ENCODE peak calls at places on chromosomes 11 and 22, in nine cellular contexts. G is dorsolateral prefrontal cortex, L is brain microvascular endothelial cell, C is SK-N-SH, R is Panc1, J is PC-3, V is body of pancreas, Z is fibroblast of lung, S is HCT116. W is an unnamed sample.

GRCh38 chr11:36213050-36213840 is 76.0 kb downstream of the COMMD9 start:
- DNase-seq in G (peak; percentile 84), L (no peak), C (peak; percentile 61), R (no peak), J (no peak), V (no peak), Z (no peak), S (no peak), W (no peak)

GRCh38 chr11:2577071-2578005 is 122.5 kb downstream of the KCNQ1OT1 start:
- DNase-seq in G (no peak), L (no peak), C (peak; percentile 25), R (no peak), J (no peak), V (no peak), Z (no peak), S (no peak), W (no peak)

GRCh38 chr11:11374358-11375148 is 21.5 kb upstream of the CSNK2A3 start:
- DNase-seq in G (no peak), L (no peak), C (no peak), R (no peak), J (no peak), V (no peak), Z (no peak), S (no peak), W (no peak)

GRCh38 chr11:11020747-11021149 is 162.9 kb upstream of the ZBED5 start:
- DNase-seq in G (no peak), L (no peak), C (peak; percentile 34), R (no peak), J (peak; percentile 32), V (no peak), Z (peak; percentile 10), S (no peak), W (no peak)

GRCh38 chr22:24521791-24522245 is 26.7 kb downstream of the UPB1 start:
- DNase-seq in G (peak; percentile 57), L (peak; percentile 41), C (peak; percentile 72), R (peak; percentile 54), J (peak; percentile 83), V (peak; percentile 80), Z (peak; percentile 52), S (peak; percentile 86), W (peak; percentile 47)

GRCh38 chr11:112453601-112454577 is 193.2 kb upstream of the PLET1 start:
- DNase-seq in G (no peak), L (peak; percentile 15), C (peak; percentile 51), R (no peak), J (peak; percentile 60), V (peak; percentile 31), Z (peak; percentile 40), S (peak; percentile 34), W (no peak)

GRCh38 chr11:23425379-23425778 is 565.1 kb upstream of the CCDC179 start:
- DNase-seq in G (no peak), L (no peak), C (no peak), R (no peak), J (no peak), V (no peak), Z (peak; percentile 2), S (no peak), W (no peak)

GRCh38 chr11:3914807-3915206 is 59.3 kb downstream of the STIM1 start:
- DNase-seq in G (no peak), L (no peak), C (no peak), R (no peak), J (peak; percentile 23), V (no peak), Z (peak; percentile 22), S (no peak), W (no peak)

GRCh38 chr11:70843906-70844305 is 408.5 kb downstream of the SHANK2 start:
- DNase-seq in G (no peak), L (no peak), C (no peak), R (no peak), J (no peak), V (no peak), Z (no peak), S (no peak), W (no peak)

GRCh38 chr22:22380098-22381030 is 128.2 kb downstream of the ZNF280B start:
- DNase-seq in G (no peak), L (no peak), C (peak; percentile 35), R (no peak), J (peak; percentile 10), V (no peak), Z (no peak), S (no peak), W (no peak)

GRCh38 chr22:48188211-48188845 is 1425.9 kb downstream of the TBC1D22A start:
- DNase-seq in G (no peak), L (no peak), C (no peak), R (no peak), J (peak; percentile 15), V (no peak), Z (peak; percentile 17), S (no peak), W (no peak)

GRCh38 chr11:95698939-95699562 is 90.5 kb downstream of the FAM76B start:
- DNase-seq in G (no peak), L (no peak), C (no peak), R (no peak), J (no peak), V (no peak), Z (no peak), S (no peak), W (no peak)

GRCh38 chr11:124844664-124845079 is 20.6 kb upstream of the ROBO3 start:
- DNase-seq in G (no peak), L (no peak), C (peak; percentile 16), R (no peak), J (no peak), V (no peak), Z (no peak), S (no peak), W (no peak)
- H3K27me3 ChIP-seq in G (peaks cover 22% of the 10 kb centered on the region), L (peaks cover 84% of the 10 kb centered on the region), C (peaks cover 55% of the 10 kb centered on the region), R (peaks cover 91% of the 10 kb centered on the region), J (peaks cover 98% of the 10 kb centered on the region), V (peaks cover 48% of the 10 kb centered on the region), Z (peaks cover 84% of the 10 kb centered on the region), S (peaks cover 64% of the 10 kb centered on the region), W (peaks cover 79% of the 10 kb centered on the region)

GRCh38 chr11:64713031-64713780 is 9.8 kb downstream of the NRXN2 start:
- DNase-seq in G (no peak), L (no peak), C (no peak), R (no peak), J (no peak), V (peak; percentile 53), Z (peak; percentile 31), S (no peak), W (no peak)

GRCh38 chr11:64712430-64713030 is 10.5 kb downstream of the NRXN2 start:
- DNase-seq in G (no peak), L (no peak), C (peak; percentile 61), R (no peak), J (no peak), V (no peak), Z (no peak), S (no peak), W (no peak)

GRCh38 chr11:64710418-64711137 is 12.4 kb downstream of the NRXN2 start:
- DNase-seq in G (no peak), L (peak; percentile 6), C (no peak), R (no peak), J (peak; percentile 56), V (no peak), Z (peak; percentile 25), S (no peak), W (no peak)

GRCh38 chr11:64711944-64712306 is 11.1 kb downstream of the NRXN2 start:
- DNase-seq in G (no peak), L (no peak), C (no peak), R (no peak), J (no peak), V (no peak), Z (no peak), S (no peak), W (no peak)

DNA sequence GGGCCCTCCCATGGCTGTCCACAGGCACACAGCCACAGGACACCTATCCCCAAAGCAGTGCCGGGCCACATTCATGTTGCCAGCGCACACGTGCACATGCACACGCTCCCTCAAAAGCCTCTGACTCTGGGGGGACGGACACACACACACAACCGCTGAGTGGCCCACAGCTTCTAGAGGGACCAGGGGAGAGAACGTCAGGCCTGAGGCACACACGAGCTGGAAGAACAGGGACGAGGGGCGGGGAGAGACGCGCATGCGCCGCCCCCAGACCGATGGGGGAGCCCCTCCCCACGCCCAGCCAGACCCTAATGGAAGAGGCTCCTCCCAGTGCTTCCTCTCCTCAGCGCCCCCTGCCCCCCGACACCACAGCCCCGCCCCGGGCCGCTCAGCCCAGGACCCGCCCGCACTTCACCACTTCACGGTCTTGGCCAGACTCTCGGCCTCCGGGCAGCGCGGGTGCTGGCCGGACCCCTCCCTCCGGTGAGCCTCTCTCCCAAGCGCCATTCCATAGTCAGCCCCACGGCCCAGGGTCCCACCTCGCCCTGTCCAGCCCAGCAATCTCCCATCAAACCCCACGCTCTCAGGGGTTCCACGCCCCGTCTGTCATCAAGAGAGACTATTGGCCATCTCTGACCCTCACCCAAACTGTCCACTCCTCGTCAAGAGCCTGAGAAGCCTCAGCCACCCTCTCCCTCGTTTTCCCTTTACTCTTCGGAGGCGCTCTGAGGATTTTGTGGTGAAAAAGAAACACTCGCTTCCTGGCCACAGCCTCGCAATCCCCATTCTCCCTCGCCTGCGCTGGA is 11.7 kb downstream of the NRXN2 start:
- DNase-seq in G (no peak), L (no peak), C (peak; percentile 70), R (no peak), J (no peak), V (no peak), Z (no peak), S (no peak), W (no peak)
- H3K27me3 ChIP-seq in G (no peaks in the 10 kb centered on the region), L (peaks cover 35% of the 10 kb centered on the region), C (no peaks in the 10 kb centered on the region), R (peaks cover 4% of the 10 kb centered on the region), J (peaks cover 40% of the 10 kb centered on the region), V (peaks cover 46% of the 10 kb centered on the region), Z (peaks cover 40% of the 10 kb centered on the region), S (peaks cover 5% of the 10 kb centered on the region), W (peaks cover 56% of the 10 kb centered on the region)

GRCh38 chr11:69698362-69698761 is 5.5 kb downstream of the FGF19 start:
- DNase-seq in G (no peak), L (no peak), C (no peak), R (no peak), J (no peak), V (no peak), Z (no peak), S (no peak), W (no peak)

GRCh38 chr11:69697489-69697843 is 6.4 kb downstream of the FGF19 start:
- DNase-seq in G (no peak), L (no peak), C (no peak), R (no peak), J (no peak), V (no peak), Z (no peak), S (no peak), W (no peak)

GRCh38 chr11:69700278-69701140 is 3.3 kb downstream of the FGF19 start:
- DNase-seq in G (peak; percentile 69), L (peak; percentile 56), C (peak; percentile 91), R (no peak), J (peak; percentile 67), V (peak; percentile 65), Z (peak; percentile 72), S (no peak), W (no peak)

GRCh38 chr11:69697861-69698260 is 6.0 kb downstream of the FGF19 start:
- DNase-seq in G (no peak), L (no peak), C (no peak), R (no peak), J (no peak), V (no peak), Z (no peak), S (no peak), W (no peak)

GRCh38 chr11:69699213-69699612 is 4.6 kb downstream of the FGF19 start:
- DNase-seq in G (no peak), L (no peak), C (no peak), R (no peak), J (no peak), V (no peak), Z (no peak), S (no peak), W (no peak)
- H3K27me3 ChIP-seq in G (peaks cover 41% of the 10 kb centered on the region), L (peaks cover 28% of the 10 kb centered on the region), C (peaks cover 17% of the 10 kb centered on the region), R (no peaks in the 10 kb centered on the region), J (no peaks in the 10 kb centered on the region), V (peaks cover 7% of the 10 kb centered on the region), Z (peaks cover 27% of the 10 kb centered on the region), S (no peaks in the 10 kb centered on the region), W (peaks cover 43% of the 10 kb centered on the region)

GRCh38 chr11:116512841-116513240 is 259.9 kb downstream of the BUD13 start:
- DNase-seq in G (no peak), L (no peak), C (no peak), R (no peak), J (no peak), V (no peak), Z (no peak), S (no peak), W (no peak)
- H3K27me3 ChIP-seq in G (no peaks in the 10 kb centered on the region), L (no peaks in the 10 kb centered on the region), C (peaks cover 4% of the 10 kb centered on the region), R (peaks cover 3% of the 10 kb centered on the region), J (peaks cover 35% of the 10 kb centered on the region), V (peaks cover 3% of the 10 kb centered on the region), Z (no peaks in the 10 kb centered on the region), S (peaks cover 27% of the 10 kb centered on the region), W (peaks cover 2% of the 10 kb centered on the region)

W was measured in kidney epithelial cell.